ENCODE peak calls at places on chromosomes 6 and 20, in six cellular contexts. Y, M, S, W, P and O are unnamed samples.

GRCh38 chr6:87366428-87366827 is 21.8 kb downstream of the C6orf163 start:
- DNase-seq in Y (no peak), M (no peak), S (no peak), W (no peak), P (no peak), O (no peak)

GRCh38 chr20:40497781-40498691 is 191.0 kb downstream of the MAFB start:
- DNase-seq in Y (no peak), M (no peak), S (no peak), W (no peak), P (no peak), O (peak; percentile 26)

GRCh38 chr20:48411906-48412305 is 415.9 kb downstream of the PREX1 start:
- DNase-seq in Y (no peak), M (no peak), S (no peak), W (no peak), P (no peak), O (no peak)

GRCh38 chr6:154030646-154031045 is 8.4 kb upstream of the OPRM1 start:
- DNase-seq in Y (no peak), M (no peak), S (no peak), W (no peak), P (no peak), O (no peak)

GRCh38 chr6:46816626-46817025 is 23.4 kb downstream of the MEP1A start:
- DNase-seq in Y (no peak), M (no peak), S (no peak), W (no peak), P (no peak), O (no peak)

GRCh38 chr6:51814418-51814817 is 273.0 kb downstream of the PKHD1 start:
- DNase-seq in Y (no peak), M (no peak), S (no peak), W (no peak), P (no peak), O (no peak)

GRCh38 chr6:149389509-149390297 is 10.4 kb upstream of the SUMO4 start:
- DNase-seq in Y (no peak), M (peak; percentile 31), S (no peak), W (no peak), P (no peak), O (no peak)

GRCh38 chr6:47016916-47017315 is 25.2 kb downstream of the ADGRF1 start:
- DNase-seq in Y (no peak), M (no peak), S (no peak), W (no peak), P (no peak), O (no peak)

GRCh38 chr20:61650912-61651733 is 399.1 kb downstream of the CDH4 start:
- DNase-seq in Y (no peak), M (no peak), S (no peak), W (no peak), P (no peak), O (no peak)

GRCh38 chr20:43894531-43894930 is 20.1 kb upstream of the TOX2 start:
- DNase-seq in Y (no peak), M (no peak), S (no peak), W (no peak), P (no peak), O (no peak)

GRCh38 chr6:85751374-85752055 is 108.8 kb upstream of the SYNCRIP start:
- DNase-seq in Y (no peak), M (no peak), S (no peak), W (no peak), P (no peak), O (no peak)